ENCODE peak calls at places on chromosomes 12 and 14, in four cellular contexts. Z is omental fat pad, H is AG09309, C is HEK293T. Y is an unnamed sample.

GRCh38 chr14:68911594-68912227 is 67.4 kb downstream of the ACTN1 start:
- DNase-seq in Z (peak; percentile 50), H (no peak), C (peak; percentile 92), Y (peak; percentile 70)

GRCh38 chr14:22432348-22432976 is 156.6 kb downstream of the DAD1 start:
- DNase-seq in Z (no peak), H (peak; percentile 69), C (no peak), Y (peak; percentile 19)

GRCh38 chr14:79325071-79325470 is 886.2 kb downstream of the DIO2 start:
- DNase-seq in Z (no peak), H (no peak), C (no peak), Y (no peak)

GRCh38 chr12:106581543-106582263 is 1.1 kb upstream of the RFX4 start:
- DNase-seq in Z (no peak), H (no peak), C (no peak), Y (no peak)

GRCh38 chr12:116293687-116294463 is 16.4 kb upstream of the MED13L start:
- DNase-seq in Z (no peak), H (no peak), C (no peak), Y (no peak)

GRCh38 chr14:37210448-37210847 is 12.7 kb downstream of the MIPOL1 start:
- DNase-seq in Z (no peak), H (no peak), C (no peak), Y (no peak)

GRCh38 chr14:92121207-92121669 is 268 bp downstream of the NDUFB1 start:
- DNase-seq in Z (peak; percentile 32), H (no peak), C (peak; percentile 42), Y (no peak)

GRCh38 chr14:68146812-68147211 is 327.2 kb downstream of the RAD51B start:
- DNase-seq in Z (no peak), H (peak; percentile 91), C (no peak), Y (peak; percentile 73)

GRCh38 chr12:49622501-49623141 is 740 bp upstream of the PRPF40B start:
- DNase-seq in Z (no peak), H (no peak), C (peak; percentile 34), Y (no peak)

GRCh38 chr12:117486840-117487659 is 125.6 kb upstream of the NOS1 start:
- DNase-seq in Z (no peak), H (no peak), C (no peak), Y (no peak)

GRCh38 chr12:94690199-94690695 is 39.9 kb upstream of the TMCC3 start:
- DNase-seq in Z (no peak), H (no peak), C (no peak), Y (no peak)

GRCh38 chr14:50335989-50336391 is 23.9 kb downstream of the DMAC2L start:
- DNase-seq in Z (no peak), H (no peak), C (no peak), Y (no peak)

GRCh38 chr12:3000548-3001275 is 41.5 kb downstream of the TEAD4 start:
- DNase-seq in Z (no peak), H (no peak), C (peak; percentile 31), Y (no peak)

GRCh38 chr12:90036641-90037040 is 328.0 kb upstream of the ATP2B1 start:
- DNase-seq in Z (no peak), H (no peak), C (no peak), Y (no peak)

GRCh38 chr12:27104546-27104945 is 22.2 kb upstream of the C12orf71 start:
- DNase-seq in Z (no peak), H (no peak), C (no peak), Y (no peak)

GRCh38 chr14:68404652-68405183 is 388.1 kb downstream of the ZFP36L1 start:
- DNase-seq in Z (no peak), H (no peak), C (no peak), Y (no peak)

GRCh38 chr14:23910081-23910875 is 43.3 kb upstream of the DHRS4 start:
- DNase-seq in Z (no peak), H (peak; percentile 7), C (peak; percentile 80), Y (peak; percentile 45)

GRCh38 chr14:35506927-35507326 is 27.0 kb upstream of the INSM2 start:
- DNase-seq in Z (no peak), H (no peak), C (no peak), Y (no peak)

GRCh38 chr12:12548713-12549112 is 13.9 kb downstream of the DUSP16 start:
- DNase-seq in Z (no peak), H (no peak), C (no peak), Y (no peak)

GRCh38 chr14:75880512-75880911 is 101.3 kb downstream of the TGFB3 start:
- DNase-seq in Z (no peak), H (no peak), C (no peak), Y (no peak)

GRCh38 chr12:1845427-1845826 is 25.1 kb downstream of the LRTM2 start:
- DNase-seq in Z (no peak), H (no peak), C (no peak), Y (no peak)

GRCh38 chr12:4908694-4909396 is 860 bp upstream of the KCNA1 start:
- DNase-seq in Z (no peak), H (no peak), C (peak; percentile 72), Y (no peak)

GRCh38 chr12:100953677-100954076 is 159.1 kb downstream of the ANO4 start:
- DNase-seq in Z (no peak), H (no peak), C (no peak), Y (no peak)

GRCh38 chr12:50589650-50590435 is 85.1 kb downstream of the DIP2B start:
- DNase-seq in Z (no peak), H (peak; percentile 72), C (no peak), Y (peak; percentile 73)

GRCh38 chr14:87149583-87150354 is 843.2 kb downstream of the GALC start:
- DNase-seq in Z (no peak), H (no peak), C (no peak), Y (no peak)

GRCh38 chr12:5633102-5633501 is 201.2 kb downstream of the NTF3 start:
- DNase-seq in Z (no peak), H (no peak), C (no peak), Y (no peak)

GRCh38 chr14:37253905-37254304 is 56.2 kb downstream of the MIPOL1 start:
- DNase-seq in Z (no peak), H (peak; percentile 29), C (no peak), Y (no peak)

GRCh38 chr14:100539319-100539645 is 47.9 kb downstream of the BEGAIN start:
- DNase-seq in Z (no peak), H (no peak), C (no peak), Y (no peak)

GRCh38 chr12:89880695-89881350 is 172.2 kb upstream of the ATP2B1 start:
- DNase-seq in Z (no peak), H (no peak), C (no peak), Y (no peak)

GRCh38 chr12:47750229-47750798 is 8.4 kb downstream of the RAPGEF3 start:
- DNase-seq in Z (no peak), H (no peak), C (no peak), Y (no peak)

GRCh38 chr14:74964787-74965769 is 9.7 kb upstream of the PGF start:
- DNase-seq in Z (no peak), H (no peak), C (no peak), Y (no peak)

GRCh38 chr12:92186038-92186470 is 40.4 kb upstream of the BTG1 start:
- DNase-seq in Z (no peak), H (no peak), C (no peak), Y (no peak)

GRCh38 chr14:73250781-73251500 is 13.6 kb downstream of the PAPLN start:
- DNase-seq in Z (no peak), H (no peak), C (no peak), Y (no peak)

GRCh38 chr14:90281766-90282165 is 25.4 kb downstream of the PSMC1 start:
- DNase-seq in Z (no peak), H (no peak), C (no peak), Y (no peak)

GRCh38 chr12:42756841-42757661 is 167.5 kb upstream of the PRICKLE1 start:
- DNase-seq in Z (no peak), H (peak; percentile 80), C (no peak), Y (peak; percentile 51)

GRCh38 chr12:100267603-100268281 is 765 bp downstream of the SCYL2 start:
- DNase-seq in Z (no peak), H (no peak), C (no peak), Y (no peak)

GRCh38 chr12:91685917-91686316 is 459.7 kb downstream of the BTG1 start:
- DNase-seq in Z (no peak), H (peak; percentile 21), C (no peak), Y (no peak)